ENCODE peak calls at places on chromosomes 3 and 15, in five cellular contexts. E, B, Z, A and V are unnamed samples.

GRCh38 chr15:27669641-27670040 is 429.5 kb downstream of the OCA2 start:
- DNase-seq in E (no peak), B (no peak), Z (no peak), A (no peak), V (no peak)

GRCh38 chr3:38164136-38164965 is 986 bp upstream of the OXSR1 start:
- DNase-seq in E (no peak), B (no peak), Z (no peak), A (no peak), V (no peak)

GRCh38 chr3:178684881-178685590 is 148.8 kb downstream of the KCNMB2 start:
- DNase-seq in E (no peak), B (no peak), Z (no peak), A (no peak), V (no peak)

GRCh38 chr15:40543631-40544294 is 21.1 kb downstream of the CCDC32 start:
- DNase-seq in E (no peak), B (no peak), Z (no peak), A (no peak), V (no peak)

GRCh38 chr3:166608132-166608531 is 770.9 kb upstream of the BCHE start:
- DNase-seq in E (no peak), B (no peak), Z (no peak), A (no peak), V (no peak)

GRCh38 chr3:109336272-109336957 is 931 bp downstream of the DPPA4 start:
- DNase-seq in E (no peak), B (no peak), Z (no peak), A (no peak), V (peak)

GRCh38 chr3:32421185-32421584 is 29.5 kb downstream of the CMTM7 start:
- DNase-seq in E (no peak), B (no peak), Z (no peak), A (no peak), V (no peak)

GRCh38 chr3:3798641-3799113 is 554 bp upstream of the LRRN1 start:
- DNase-seq in E (no peak), B (no peak), Z (peak), A (peak), V (no peak)

GRCh38 chr15:74240002-74240568 is 4.0 kb downstream of the CCDC33 start:
- DNase-seq in E (peak), B (no peak), Z (no peak), A (no peak), V (no peak)

GRCh38 chr3:186219211-186219638 is 110.3 kb upstream of the ETV5 start:
- DNase-seq in E (no peak), B (no peak), Z (no peak), A (no peak), V (no peak)

GRCh38 chr3:129556890-129557736 is 14.1 kb downstream of the H1-8 start:
- DNase-seq in E (no peak), B (no peak), Z (no peak), A (no peak), V (no peak)

GRCh38 chr3:122691195-122691594 is 10.6 kb downstream of the PARP14 start:
- DNase-seq in E (no peak), B (peak), Z (no peak), A (no peak), V (no peak)

GRCh38 chr3:149790265-149790664 is 2.1 kb downstream of the ANKUB1 start:
- DNase-seq in E (no peak), B (no peak), Z (no peak), A (no peak), V (no peak)

GRCh38 chr15:90571063-90571541 is 41.4 kb downstream of the CRTC3 start:
- DNase-seq in E (no peak), B (no peak), Z (no peak), A (peak), V (no peak)

GRCh38 chr3:64456674-64457073 is 231.1 kb downstream of the ADAMTS9 start:
- DNase-seq in E (no peak), B (no peak), Z (no peak), A (no peak), V (no peak)

GRCh38 chr15:66948294-66948693 is 117.1 kb upstream of the SMAD3 start:
- DNase-seq in E (peak), B (no peak), Z (no peak), A (no peak), V (no peak)

GRCh38 chr3:93981649-93982048 is 1.7 kb downstream of the ARL13B start:
- DNase-seq in E (no peak), B (no peak), Z (no peak), A (no peak), V (no peak)
- TF ChIP-seq CTCF in E (no peak), B (no peak), Z (no peak), A (no peak), V (no peak)

GRCh38 chr15:60328852-60329443 is 68.8 kb downstream of the ANXA2 start:
- DNase-seq in E (no peak), B (no peak), Z (no peak), A (no peak), V (peak)
- TF ChIP-seq CTCF in E (no peak), B (peak), Z (peak), A (no peak), V (peak)

DNA sequence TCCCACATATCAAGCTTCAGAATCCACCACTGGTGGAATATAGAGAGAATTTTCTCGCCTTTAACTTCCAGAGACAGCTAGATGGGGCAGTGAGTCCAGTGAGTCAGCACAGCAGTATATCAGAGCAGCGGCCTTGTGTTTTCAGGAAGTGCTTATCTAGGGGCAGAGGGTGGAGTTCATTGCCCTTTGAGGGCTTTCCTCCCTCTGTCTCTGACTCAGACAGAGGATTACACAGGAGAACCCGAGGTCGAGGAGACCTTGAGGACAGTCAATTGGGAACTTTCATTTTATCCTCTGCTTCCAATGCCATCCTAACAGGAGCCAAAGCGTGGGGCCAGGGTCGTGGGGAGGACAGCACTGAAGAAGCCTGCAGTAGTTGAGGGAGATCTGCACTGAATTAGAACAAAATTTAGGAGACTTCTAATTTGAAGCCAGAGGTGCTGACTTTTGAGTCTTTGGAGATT is 109.6 kb upstream of the UMPS start:
- DNase-seq in E (no peak), B (no peak), Z (no peak), A (no peak), V (no peak)
- TF ChIP-seq CTCF in E (no peak), B (no peak), Z (no peak), A (no peak), V (no peak)

DNA sequence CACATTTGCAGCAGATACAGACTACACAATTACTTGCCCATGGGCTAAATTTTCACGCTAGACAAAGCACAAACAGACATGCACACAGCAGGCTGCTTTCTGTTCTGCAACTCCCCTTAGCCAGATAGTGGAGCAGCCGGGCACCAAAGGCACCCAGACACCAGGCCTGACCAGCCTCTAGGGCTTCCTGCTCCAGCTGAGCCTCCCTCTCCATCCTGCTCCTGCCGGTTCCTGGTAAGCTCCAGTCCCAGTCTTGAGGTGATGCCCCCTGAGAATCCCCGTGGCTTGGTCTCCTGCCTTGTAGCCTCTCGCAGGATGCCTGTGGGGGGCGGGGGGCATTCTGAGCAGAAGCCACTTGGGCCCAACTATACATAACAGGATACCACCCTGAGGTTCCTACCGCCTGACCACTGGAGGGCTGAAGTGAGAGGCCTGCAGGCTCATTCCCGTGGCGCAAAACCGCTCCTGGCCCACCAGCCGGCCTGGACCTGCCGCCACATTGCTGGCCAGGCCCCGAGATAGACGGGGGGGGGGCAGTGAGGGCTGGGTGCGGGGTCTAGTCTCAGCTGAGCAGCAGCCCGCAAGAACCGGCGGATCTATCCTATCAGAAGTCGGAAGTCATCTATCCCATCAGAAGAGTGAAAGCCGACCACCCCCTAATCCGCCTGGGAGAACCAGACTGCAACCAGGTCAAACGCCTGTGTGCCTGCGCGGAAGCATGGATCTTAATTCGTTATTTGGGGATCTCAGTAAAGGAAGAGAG is 3.9 kb downstream of the FOXL2 start:
- DNase-seq in E (no peak), B (no peak), Z (no peak), A (no peak), V (no peak)
- TF ChIP-seq CTCF in E (no peak), B (no peak), Z (no peak), A (no peak), V (no peak)

GRCh38 chr3:66195347-66195783 is 25.4 kb upstream of the SLC25A26 start:
- DNase-seq in E (peak), B (peak), Z (peak), A (no peak), V (peak)
- TF ChIP-seq CTCF in E (no peak), B (peak), Z (no peak), A (no peak), V (peak)

GRCh38 chr3:94413721-94414106 is 350.9 kb downstream of the NSUN3 start:
- DNase-seq in E (no peak), B (peak), Z (no peak), A (no peak), V (no peak)
- TF ChIP-seq CTCF in E (no peak), B (no peak), Z (no peak), A (no peak), V (no peak)